ENCODE peak calls at places on chromosomes 2 and 18, in seven cellular contexts. P is GM12891, V is HT-29, O is uterus, I is NCI-H1092 treated with DMSO at 0.1 percent for 48 hours, Z is NCI-H526, C is AG09319. T is an unnamed sample.

GRCh38 chr2:1727796-1728474 is 16.4 kb downstream of the PXDN start:
- DNase-seq in P (no peak), V (no peak), O (peak; percentile 19), I (peak; percentile 12), Z (no peak), C (no peak), T (no peak)

GRCh38 chr2:100437751-100438150 is 20.3 kb upstream of the CHST10 start:
- DNase-seq in P (no peak), V (no peak), O (no peak), I (no peak), Z (no peak), C (no peak), T (no peak)

GRCh38 chr2:234290671-234291070 is 206.2 kb downstream of the ARL4C start:
- DNase-seq in P (no peak), V (no peak), O (no peak), I (no peak), Z (no peak), C (no peak), T (peak; percentile 93)

GRCh38 chr2:234694244-234695013 is 197.5 kb upstream of the ARL4C start:
- DNase-seq in P (no peak), V (peak; percentile 25), O (no peak), I (no peak), Z (no peak), C (peak; percentile 19), T (no peak)

GRCh38 chr2:71256421-71256820 is 29.5 kb upstream of the PAIP2B start:
- DNase-seq in P (no peak), V (peak; percentile 16), O (no peak), I (no peak), Z (no peak), C (no peak), T (no peak)

GRCh38 chr2:218607436-218608115 is at the start of gene PLCD4:
- DNase-seq in P (no peak), V (no peak), O (no peak), I (peak; percentile 80), Z (peak; percentile 7), C (peak; percentile 68), T (no peak)

GRCh38 chr2:24972315-24972958 is 682 bp upstream of the DNAJC27 start:
- DNase-seq in P (peak; percentile 18), V (peak; percentile 58), O (peak; percentile 34), I (peak; percentile 74), Z (peak; percentile 52), C (no peak), T (peak; percentile 13)

GRCh38 chr2:23256643-23257042 is 128.3 kb upstream of the KLHL29 start:
- DNase-seq in P (no peak), V (no peak), O (no peak), I (no peak), Z (no peak), C (no peak), T (no peak)

GRCh38 chr18:46660955-46661749 is 4.1 kb upstream of the LOXHD1 start:
- DNase-seq in P (no peak), V (peak; percentile 2), O (no peak), I (peak; percentile 16), Z (peak; percentile 5), C (no peak), T (no peak)

GRCh38 chr18:45755936-45756335 is 32.0 kb downstream of the SLC14A1 start:
- DNase-seq in P (no peak), V (peak; percentile 19), O (peak; percentile 49), I (peak; percentile 41), Z (no peak), C (no peak), T (peak; percentile 8)